ENCODE peak calls at places on chromosomes 2 and 18, in six cellular contexts. G is HepG2, Y is WTC11, T is K562, M is H1, C is GM12878. V is an unnamed sample.
A peak's percentile ranks its signal among the peaks of the same experiment; 100 is the strongest.

GRCh38 chr2:26164641-26165211 is 8.2 kb upstream of the GAREM2 start:
- DNase-seq in G (no peak), Y (no peak), T (no peak), M (no peak), C (no peak), V (no peak)

GRCh38 chr2:199223791-199224190 is 233.9 kb downstream of the SATB2 start:
- DNase-seq in G (peak; percentile 35), Y (no peak), T (no peak), M (no peak), C (no peak), V (no peak)

GRCh38 chr18:10376735-10377134 is 77.7 kb upstream of the APCDD1 start:
- DNase-seq in G (no peak), Y (no peak), T (no peak), M (no peak), C (no peak), V (no peak)

GRCh38 chr2:112724611-112725525 is 4.0 kb downstream of the NT5DC4 start:
- DNase-seq in G (peak; percentile 47), Y (no peak), T (peak; percentile 63), M (no peak), C (no peak), V (peak; percentile 54)

GRCh38 chr2:10271946-10272345 is 30.8 kb upstream of the HPCAL1 start:
- DNase-seq in G (peak; percentile 39), Y (peak; percentile 0), T (no peak), M (no peak), C (no peak), V (no peak)

GRCh38 chr18:33495278-33495677 is 54.8 kb upstream of the CCDC178 start:
- DNase-seq in G (peak; percentile 24), Y (peak; percentile 37), T (peak; percentile 27), M (peak; percentile 44), C (peak; percentile 2), V (peak; percentile 82)

GRCh38 chr2:236572482-236572881 is 2.9 kb downstream of the ACKR3 start:
- DNase-seq in G (no peak), Y (no peak), T (no peak), M (no peak), C (no peak), V (peak; percentile 33)

GRCh38 chr2:64405476-64406406 is 48.2 kb upstream of the LGALSL start:
- DNase-seq in G (no peak), Y (no peak), T (no peak), M (no peak), C (no peak), V (no peak)

GRCh38 chr2:152336103-152336853 is 1.3 kb downstream of the FMNL2 start:
- DNase-seq in G (peak; percentile 41), Y (peak; percentile 52), T (no peak), M (no peak), C (no peak), V (peak; percentile 74)

GRCh38 chr18:31500161-31500688 is 2.2 kb downstream of the DSG2 start:
- DNase-seq in G (no peak), Y (no peak), T (no peak), M (no peak), C (peak; percentile 89), V (no peak)

GRCh38 chr18:59765343-59765742 is 68.1 kb upstream of the CCBE1 start:
- DNase-seq in G (no peak), Y (no peak), T (no peak), M (no peak), C (no peak), V (no peak)

GRCh38 chr2:106805716-106806115 is 80.3 kb downstream of the ST6GAL2 start:
- DNase-seq in G (no peak), Y (no peak), T (no peak), M (no peak), C (no peak), V (peak; percentile 22)

GRCh38 chr18:46035701-46036680 is 36.1 kb downstream of the PSTPIP2 start:
- DNase-seq in G (no peak), Y (no peak), T (no peak), M (no peak), C (no peak), V (no peak)

GRCh38 chr2:211899871-211900482 is 638.6 kb downstream of the ERBB4 start:
- DNase-seq in G (no peak), Y (no peak), T (no peak), M (no peak), C (no peak), V (no peak)

GRCh38 chr2:150686391-150686790 is 198.9 kb upstream of the RND3 start:
- DNase-seq in G (no peak), Y (no peak), T (no peak), M (no peak), C (no peak), V (no peak)

GRCh38 chr2:40004336-40004735 is 225.3 kb upstream of the THUMPD2 start:
- DNase-seq in G (no peak), Y (no peak), T (no peak), M (no peak), C (no peak), V (no peak)

GRCh38 chr2:241087420-241088268 is 14.4 kb downstream of the MTERF4 start:
- DNase-seq in G (no peak), Y (no peak), T (no peak), M (no peak), C (peak; percentile 78), V (no peak)

GRCh38 chr2:191013617-191013875 is 425 bp downstream of the STAT1 start:
- DNase-seq in G (no peak), Y (no peak), T (no peak), M (no peak), C (no peak), V (peak; percentile 11)

GRCh38 chr2:147665035-147665434 is 179.8 kb upstream of the ACVR2A start:
- DNase-seq in G (no peak), Y (no peak), T (no peak), M (no peak), C (no peak), V (no peak)

GRCh38 chr2:105455488-105455991 is 56.7 kb upstream of the FHL2 start:
- DNase-seq in G (peak; percentile 70), Y (no peak), T (no peak), M (no peak), C (no peak), V (no peak)

GRCh38 chr18:57915241-57915640 is 112.1 kb upstream of the ATP8B1 start:
- DNase-seq in G (no peak), Y (no peak), T (no peak), M (no peak), C (no peak), V (no peak)

GRCh38 chr2:64114063-64114911 is 29.9 kb downstream of the PELI1 start:
- DNase-seq in G (no peak), Y (no peak), T (no peak), M (no peak), C (peak; percentile 56), V (peak; percentile 24)

GRCh38 chr2:9138507-9139085 is 68.0 kb upstream of the ASAP2 start:
- DNase-seq in G (no peak), Y (peak; percentile 76), T (peak; percentile 58), M (no peak), C (no peak), V (peak; percentile 87)

GRCh38 chr18:42053188-42053781 is 98.3 kb downstream of the PIK3C3 start:
- DNase-seq in G (peak; percentile 34), Y (peak; percentile 52), T (peak; percentile 23), M (no peak), C (peak; percentile 4), V (peak; percentile 60)

DNA sequence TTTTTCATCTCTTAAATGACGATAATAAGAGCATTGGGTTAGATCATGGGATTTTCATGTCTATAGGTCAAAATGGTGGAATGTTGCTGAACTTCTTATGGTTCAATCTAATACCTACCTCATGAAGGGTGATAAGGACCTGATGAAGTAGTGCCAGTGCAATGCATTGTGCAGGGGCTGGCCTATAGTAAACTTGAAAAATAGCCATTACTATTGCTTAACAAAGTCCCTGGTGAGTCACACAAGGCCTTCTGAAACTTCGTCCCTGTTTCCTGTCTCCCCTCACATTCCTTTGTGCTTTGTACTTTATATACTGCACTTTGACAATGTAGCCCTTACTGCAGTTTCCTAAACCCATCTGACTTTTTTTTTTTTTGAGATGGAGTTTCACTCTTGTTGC is 515.9 kb downstream of the SLC4A3 start:
- DNase-seq in G (peak; percentile 37), Y (no peak), T (no peak), M (no peak), C (no peak), V (no peak)
- TF ChIP-seq CREB1 in G (no peak), Y (no peak), T (no peak), M (no peak), C (no peak), V (no peak)

GRCh38 chr2:53970095-53970897 is 497 bp downstream of the PSME4 start:
- DNase-seq in G (peak; percentile 44), Y (peak; percentile 29), T (peak; percentile 88), M (no peak), C (no peak), V (peak; percentile 39)

GRCh38 chr2:53964237-53964952 is 6.4 kb downstream of the PSME4 start:
- DNase-seq in G (no peak), Y (no peak), T (no peak), M (no peak), C (no peak), V (no peak)

GRCh38 chr2:53964987-53965687 is 5.7 kb downstream of the PSME4 start:
- DNase-seq in G (no peak), Y (no peak), T (no peak), M (no peak), C (no peak), V (peak; percentile 48)

GRCh38 chr2:53970898-53971681 is at the start of gene PSME4:
- DNase-seq in G (peak; percentile 87), Y (peak; percentile 96), T (peak; percentile 90), M (peak; percentile 76), C (no peak), V (peak; percentile 95)

GRCh38 chr2:53969285-53970094 is 1.3 kb downstream of the PSME4 start:
- DNase-seq in G (peak; percentile 95), Y (no peak), T (peak; percentile 12), M (no peak), C (no peak), V (no peak)
- TF ChIP-seq CREB1 in G (no peak), Y (no peak), T (no peak), M (no peak), C (peak; percentile 18), V (no peak)

GRCh38 chr2:54212456-54212855 is 43.6 kb downstream of the TSPYL6 start:
- DNase-seq in G (peak; percentile 71), Y (no peak), T (no peak), M (no peak), C (no peak), V (no peak)
- TF ChIP-seq CREB1 in G (no peak), Y (no peak), T (no peak), M (no peak), C (no peak), V (no peak)

GRCh38 chr2:52391576-52391975 is 1359.6 kb upstream of the NRXN1 start:
- DNase-seq in G (no peak), Y (no peak), T (no peak), M (no peak), C (no peak), V (no peak)

GRCh38 chr2:52390651-52391050 is 1358.7 kb upstream of the NRXN1 start:
- DNase-seq in G (no peak), Y (no peak), T (no peak), M (no peak), C (no peak), V (no peak)

GRCh38 chr2:52396836-52397235 is 1364.9 kb upstream of the NRXN1 start:
- DNase-seq in G (no peak), Y (no peak), T (no peak), M (no peak), C (no peak), V (no peak)

DNA sequence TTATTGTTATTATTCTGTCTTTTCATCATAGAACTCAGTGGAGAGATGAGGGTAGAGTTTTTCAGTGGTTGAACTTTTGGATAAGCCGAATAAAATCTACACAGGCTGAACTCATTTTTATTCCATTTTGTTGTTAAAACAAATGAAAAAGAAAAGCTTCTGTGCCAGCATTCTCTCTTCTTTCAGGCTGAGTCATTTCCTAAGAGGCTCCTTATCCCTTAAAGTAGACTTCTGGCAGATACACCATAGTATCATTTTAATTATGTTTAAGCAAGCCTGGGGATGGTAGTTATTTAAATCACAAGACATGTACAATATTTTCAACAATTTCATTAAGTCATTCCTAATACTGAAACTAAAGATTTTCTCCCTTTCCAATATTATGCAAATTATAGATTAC is 1364.0 kb upstream of the NRXN1 start:
- DNase-seq in G (no peak), Y (no peak), T (no peak), M (no peak), C (no peak), V (no peak)
- TF ChIP-seq CREB1 in G (no peak), Y (no peak), T (no peak), M (no peak), C (no peak), V (no peak)